ENCODE peak calls at places on chromosomes 13 and 19, in ten cellular contexts. F, D, M, R, C, Z, V, P, A and T are unnamed samples.
A peak's percentile ranks its signal among the peaks of the same experiment; 100 is the strongest.

GRCh38 chr19:55209430-55210119 is at the start of gene PTPRH:
- DNase-seq in C (peak; percentile 83), R (no peak), V (no peak), M (peak; percentile 72), P (no peak), D (no peak), F (no peak), A (no peak), Z (no peak), T (no peak)

GRCh38 chr13:65977525-65977924 is 1252.6 kb downstream of the PCDH9 start:
- DNase-seq in V (no peak), M (no peak), D (no peak), R (no peak), P (no peak), A (no peak), F (no peak), C (no peak), Z (no peak), T (no peak)

GRCh38 chr13:71395053-71395452 is 472.0 kb downstream of the DACH1 start:
- DNase-seq in C (no peak), M (no peak), P (no peak), V (no peak), F (no peak), A (no peak), D (no peak), Z (no peak), R (no peak), T (no peak)

GRCh38 chr19:15249912-15250634 is 17.8 kb upstream of the EPHX3 start:
- DNase-seq in P (no peak), C (no peak), M (no peak), V (peak; percentile 80), R (no peak), F (no peak), D (no peak), Z (no peak), A (no peak), T (no peak)

GRCh38 chr19:41154060-41154459 is 39.0 kb upstream of the CYP2S1 start:
- DNase-seq in M (no peak), P (no peak), R (no peak), C (no peak), V (no peak), Z (no peak), D (no peak), A (no peak), F (no peak), T (no peak)

GRCh38 chr13:82717249-82717648 is 1165.0 kb downstream of the SLITRK1 start:
- DNase-seq in F (no peak), M (no peak), C (no peak), V (no peak), A (no peak), R (no peak), D (no peak), P (no peak), Z (no peak), T (no peak)

GRCh38 chr13:42600943-42601342 is 27.0 kb downstream of the TNFSF11 start:
- DNase-seq in M (no peak), C (no peak), F (no peak), D (no peak), Z (no peak), V (no peak), P (no peak), R (no peak), A (no peak), T (no peak)

GRCh38 chr19:595326-596262 is 5.9 kb downstream of the HCN2 start:
- DNase-seq in F (peak; percentile 73), Z (no peak), C (no peak), V (no peak), R (no peak), A (no peak), M (no peak), D (no peak), P (no peak), T (no peak)

GRCh38 chr13:21823949-21824348 is 153.1 kb downstream of the FGF9 start:
- DNase-seq in D (no peak), M (no peak), A (no peak), F (no peak), V (no peak), R (no peak), Z (no peak), P (no peak), C (no peak), T (no peak)

GRCh38 chr19:7647156-7647555 is 10.2 kb downstream of the STXBP2 start:
- DNase-seq in F (peak; percentile 84), M (no peak), C (no peak), D (no peak), Z (peak; percentile 18), R (no peak), P (no peak), V (no peak), A (no peak), T (no peak)

GRCh38 chr19:39550197-39550596 is 10.2 kb upstream of the EID2 start:
- DNase-seq in P (no peak), A (no peak), R (no peak), D (no peak), V (no peak), M (no peak), F (no peak), Z (no peak), C (no peak), T (peak; percentile 60)

GRCh38 chr19:49801966-49802661 is 11.0 kb downstream of the FUZ start:
- DNase-seq in P (no peak), F (peak; percentile 85), V (peak; percentile 98), D (peak; percentile 90), C (peak; percentile 76), R (peak; percentile 84), Z (peak; percentile 97), A (no peak), M (peak; percentile 69), T (peak; percentile 96)

GRCh38 chr13:38045278-38046048 is 175.9 kb upstream of the TRPC4 start:
- DNase-seq in C (no peak), A (peak; percentile 2), M (no peak), Z (peak; percentile 10), R (no peak), V (no peak), F (no peak), D (no peak), P (peak; percentile 16), T (no peak)

GRCh38 chr19:35643255-35644205 is 2.0 kb downstream of the ETV2 start:
- DNase-seq in V (peak; percentile 90), C (peak; percentile 91), P (peak; percentile 85), D (peak; percentile 91), Z (peak; percentile 96), M (peak; percentile 90), F (peak; percentile 96), A (peak; percentile 77), R (peak; percentile 93), T (peak; percentile 95)
- TF ChIP-seq POLR2AphosphoS5 in V (peak; percentile 35), C (peak; percentile 91), P (peak; percentile 81), D (no peak), Z (peak; percentile 88), M (peak; percentile 17), F (peak; percentile 80), A (peak; percentile 77), R (peak; percentile 64), T (peak; percentile 75)

GRCh38 chr19:30908262-30908771 is 440.9 kb downstream of the TSHZ3 start:
- DNase-seq in D (no peak), M (no peak), F (no peak), C (no peak), P (no peak), A (no peak), Z (no peak), R (no peak), V (no peak), T (no peak)
- H3K27me3 ChIP-seq in D (no peaks in the 10 kb centered on the region), M (no peaks in the 10 kb centered on the region), F (no peaks in the 10 kb centered on the region), C (no peaks in the 10 kb centered on the region), P (no peaks in the 10 kb centered on the region), A (no peaks in the 10 kb centered on the region), Z (no peaks in the 10 kb centered on the region), R (no peaks in the 10 kb centered on the region), V (no peaks in the 10 kb centered on the region), T (no peaks in the 10 kb centered on the region)

DNA sequence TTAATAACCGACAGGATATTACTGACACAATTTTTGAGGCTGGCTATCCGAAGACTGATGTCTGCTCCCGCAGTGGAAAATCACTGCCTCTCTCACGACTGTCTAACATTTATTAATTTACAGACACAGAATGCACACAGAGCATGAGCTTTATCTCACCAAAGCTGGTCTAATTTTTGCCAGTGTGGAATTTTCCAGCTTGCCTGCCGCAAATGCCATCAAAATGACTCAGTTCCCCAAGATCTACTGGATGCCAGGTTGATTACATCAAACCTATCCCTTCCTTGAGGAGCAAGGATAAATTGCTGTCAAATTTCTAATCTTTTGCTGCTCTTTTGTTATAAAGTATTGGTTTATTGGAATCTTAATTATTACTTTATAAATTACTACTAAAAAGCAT is 1775.1 kb upstream of the PCDH20 start:
- DNase-seq in Z (no peak), D (no peak), R (no peak), C (no peak), V (no peak), M (no peak), A (no peak), P (no peak), F (no peak), T (no peak)
- TF ChIP-seq EP300 in Z (peak; percentile 61), D (no peak), R (no peak), C (no peak), V (no peak), M (no peak), A (no peak), P (no peak), F (no peak), T (no peak)

GRCh38 chr19:4083677-4084546 is 17.2 kb upstream of the ZBTB7A start:
- DNase-seq in D (no peak), V (no peak), P (no peak), C (peak; percentile 73), M (peak; percentile 89), F (peak; percentile 88), A (no peak), R (no peak), Z (no peak), T (no peak)

GRCh38 chr19:4084547-4084877 is 17.8 kb upstream of the ZBTB7A start:
- DNase-seq in C (no peak), A (no peak), Z (no peak), D (no peak), M (no peak), F (peak; percentile 70), V (no peak), R (no peak), P (no peak), T (no peak)

GRCh38 chr19:4088975-4089374 is 22.3 kb upstream of the ZBTB7A start:
- DNase-seq in C (no peak), R (no peak), Z (no peak), P (no peak), F (no peak), A (no peak), M (no peak), D (no peak), V (no peak), T (no peak)

GRCh38 chr19:4088065-4088679 is 21.5 kb upstream of the ZBTB7A start:
- DNase-seq in Z (no peak), A (no peak), P (no peak), V (no peak), F (peak; percentile 59), C (no peak), R (no peak), D (peak; percentile 57), M (no peak), T (no peak)

DNA sequence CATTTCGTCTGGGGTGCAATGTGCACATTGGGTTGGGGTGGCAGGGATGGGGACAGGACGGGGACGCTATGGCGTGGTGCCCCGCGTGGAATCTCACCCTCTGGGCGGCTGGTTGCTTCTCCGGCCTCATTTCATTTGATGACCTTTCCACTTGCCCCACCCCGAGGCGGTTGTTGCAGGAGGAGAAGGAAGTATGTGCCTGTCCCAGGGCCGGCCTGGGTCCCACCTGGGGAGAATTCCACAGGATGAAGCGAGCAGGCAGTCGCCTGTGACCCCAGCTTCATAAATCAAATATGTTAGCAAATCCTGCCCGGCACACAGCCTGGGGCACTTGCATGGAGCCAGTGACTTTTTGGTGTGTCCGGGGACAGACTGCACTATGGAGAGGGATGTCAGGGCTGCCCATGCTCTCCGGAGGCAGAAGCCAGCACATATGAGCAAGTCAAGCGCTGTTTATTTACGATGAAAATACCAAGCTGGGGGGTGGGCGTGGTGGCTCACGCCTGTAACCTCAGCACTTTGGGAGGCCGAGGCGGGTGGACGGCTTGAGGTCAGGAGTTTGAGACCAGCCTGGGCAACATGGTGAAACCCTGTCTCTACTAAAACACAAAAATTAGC is 19.7 kb upstream of the ZBTB7A start:
- DNase-seq in V (no peak), Z (no peak), C (peak; percentile 84), M (peak; percentile 42), R (no peak), A (no peak), F (no peak), P (no peak), D (no peak), T (no peak)
- TF ChIP-seq POLR2AphosphoS5 in V (no peak), Z (no peak), C (peak; percentile 8), M (no peak), R (no peak), A (no peak), F (no peak), P (no peak), D (no peak), T (no peak)